ENCODE peak calls at places on chromosomes 16 and 17, in five cellular contexts. O, G, X, V and Y are unnamed samples.

GRCh38 chr17:79220715-79221291 is 146.2 kb downstream of the ENGASE start:
- DNase-seq in O (peak), G (no peak), X (no peak), V (no peak), Y (peak)

GRCh38 chr17:7004398-7005253 is 7.8 kb upstream of the RNASEK start:
- DNase-seq in O (no peak), G (no peak), X (peak), V (no peak), Y (peak)

GRCh38 chr16:15644306-15644961 is 1.5 kb upstream of the MARF1 start:
- DNase-seq in O (peak), G (no peak), X (peak), V (no peak), Y (no peak)

GRCh38 chr17:48241770-48242497 is 134.4 kb downstream of the SNX11 start:
- DNase-seq in O (peak), G (no peak), X (no peak), V (no peak), Y (no peak)

GRCh38 chr17:7803981-7804380 is 30.0 kb upstream of the KDM6B start:
- DNase-seq in O (no peak), G (no peak), X (no peak), V (no peak), Y (no peak)

GRCh38 chr16:47142469-47143328 is 1.0 kb downstream of the NETO2 start:
- DNase-seq in O (peak), G (no peak), X (peak), V (peak), Y (peak)

GRCh38 chr16:22161999-22162657 is at the start of gene SDR42E2:
- DNase-seq in O (no peak), G (no peak), X (no peak), V (no peak), Y (peak)

GRCh38 chr16:4624827-4625616 is 396 bp downstream of the MGRN1 start:
- DNase-seq in O (peak), G (peak), X (peak), V (peak), Y (peak)

GRCh38 chr17:83152745-83153611 is 73.6 kb downstream of the METRNL start:
- DNase-seq in O (no peak), G (peak), X (no peak), V (peak), Y (no peak)

GRCh38 chr16:49158029-49158642 is 123.5 kb downstream of the CBLN1 start:
- DNase-seq in O (no peak), G (no peak), X (no peak), V (peak), Y (peak)

DNA sequence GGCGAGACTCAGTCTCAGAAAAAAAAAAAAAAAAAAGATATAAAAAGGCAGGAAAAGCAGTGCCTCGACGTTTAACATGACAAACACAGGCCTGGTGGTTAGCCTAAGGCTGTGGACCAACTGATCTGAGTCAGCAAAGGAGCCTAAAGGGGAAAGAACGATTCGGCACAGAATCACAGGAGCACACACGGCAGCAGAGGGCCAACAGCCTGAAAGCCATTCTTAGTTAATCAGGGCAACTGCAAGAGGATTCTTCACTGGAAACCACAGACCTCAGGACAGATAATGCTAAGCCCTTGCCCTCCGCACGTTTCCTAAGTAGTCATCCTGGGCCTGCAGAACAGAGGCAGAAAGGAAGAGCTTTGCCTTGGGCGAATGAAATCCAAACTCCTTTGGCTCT is 14.7 kb downstream of the TMEM11 start:
- DNase-seq in O (peak), G (no peak), X (peak), V (no peak), Y (no peak)
- TF ChIP-seq CTCF in O (no peak), G (no peak), X (no peak), V (no peak), Y (no peak)

GRCh38 chr16:87552072-87552718 is 50.1 kb upstream of the JPH3 start:
- DNase-seq in O (no peak), G (no peak), X (no peak), V (no peak), Y (no peak)
- TF ChIP-seq CTCF in O (no peak), G (no peak), X (no peak), V (no peak), Y (no peak)

GRCh38 chr17:17154981-17155380 is 51.2 kb downstream of the PLD6 start:
- DNase-seq in O (no peak), G (no peak), X (no peak), V (no peak), Y (no peak)

GRCh38 chr17:17156107-17156506 is 50.0 kb downstream of the PLD6 start:
- DNase-seq in O (no peak), G (no peak), X (peak), V (no peak), Y (no peak)

GRCh38 chr17:17156511-17156910 is 49.6 kb downstream of the PLD6 start:
- DNase-seq in O (no peak), G (no peak), X (peak), V (no peak), Y (no peak)

GRCh38 chr17:17154556-17154955 is 51.6 kb downstream of the PLD6 start:
- DNase-seq in O (no peak), G (no peak), X (no peak), V (no peak), Y (no peak)

DNA sequence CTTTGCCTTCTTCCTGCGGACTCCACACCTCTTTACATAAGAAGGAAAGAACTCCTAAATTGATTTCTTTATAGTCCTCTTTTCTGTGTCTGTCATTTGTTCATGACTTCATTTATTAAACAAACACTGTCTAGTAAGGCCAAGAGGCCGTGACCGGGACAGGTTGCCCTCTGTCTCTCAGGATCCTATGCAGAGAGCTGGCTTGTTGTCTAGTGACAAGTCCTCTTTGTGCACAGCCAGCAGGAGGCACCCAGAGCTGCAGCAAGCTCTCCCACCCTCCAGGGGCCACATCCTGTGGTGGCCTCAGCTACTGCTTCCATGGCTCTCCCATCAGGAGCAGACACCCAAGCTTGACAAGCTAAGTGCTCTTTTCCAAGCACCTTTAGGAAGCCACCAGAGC is 50.6 kb downstream of the PLD6 start:
- DNase-seq in O (no peak), G (no peak), X (no peak), V (no peak), Y (no peak)
- TF ChIP-seq CTCF in O (no peak), G (no peak), X (no peak), V (no peak), Y (no peak)

GRCh38 chr16:87392823-87393679 is 915 bp downstream of the MAP1LC3B start:
- DNase-seq in O (no peak), G (peak), X (peak), V (peak), Y (peak)
- TF ChIP-seq CTCF in O (no peak), G (no peak), X (no peak), V (peak), Y (no peak)

GRCh38 chr17:60640503-60640902 is 37.1 kb upstream of the BCAS3 start:
- DNase-seq in O (no peak), G (no peak), X (peak), V (no peak), Y (no peak)
- TF ChIP-seq CTCF in O (peak), G (no peak), X (peak), V (peak), Y (no peak)